ENCODE peak calls at places on chromosomes 2 and 18, in four cellular contexts. One of them, this sample, is unnamed.

GRCh38 chr2:57842531-57842930 is 204.1 kb upstream of the VRK2 start:
- DNase-seq in ACHN: peak
- DNase-seq in ELR: peak
- DNase-seq in stimulated activated CD4-positive, alpha-beta T cell treated with anti-CD3 and anti-CD28 coated beads, Interleukin-4, amount 100 ng/mL, for 1 hour: no peak
- DNase-seq in this sample: no peak

GRCh38 chr2:236264256-236264655 is at the start of gene ASB18:
- DNase-seq in ACHN: no peak
- DNase-seq in ELR: no peak
- DNase-seq in stimulated activated CD4-positive, alpha-beta T cell treated with anti-CD3 and anti-CD28 coated beads, Interleukin-4, amount 100 ng/mL, for 1 hour: no peak
- DNase-seq in this sample: no peak

GRCh38 chr2:147351789-147352188 is 493.0 kb upstream of the ACVR2A start:
- DNase-seq in ACHN: no peak
- DNase-seq in ELR: no peak
- DNase-seq in stimulated activated CD4-positive, alpha-beta T cell treated with anti-CD3 and anti-CD28 coated beads, Interleukin-4, amount 100 ng/mL, for 1 hour: no peak
- DNase-seq in this sample: no peak

GRCh38 chr2:118062669-118063068 is 25.6 kb upstream of the INSIG2 start:
- DNase-seq in ACHN: no peak
- DNase-seq in ELR: no peak
- DNase-seq in stimulated activated CD4-positive, alpha-beta T cell treated with anti-CD3 and anti-CD28 coated beads, Interleukin-4, amount 100 ng/mL, for 1 hour: no peak
- DNase-seq in this sample: no peak

GRCh38 chr2:174764281-174765063 is at the start of gene CHRNA1:
- DNase-seq in ACHN: no peak
- DNase-seq in ELR: peak
- DNase-seq in stimulated activated CD4-positive, alpha-beta T cell treated with anti-CD3 and anti-CD28 coated beads, Interleukin-4, amount 100 ng/mL, for 1 hour: no peak
- DNase-seq in this sample: no peak

GRCh38 chr2:119465687-119466086 is 34.0 kb downstream of the TMEM37 start:
- DNase-seq in ACHN: no peak
- DNase-seq in ELR: no peak
- DNase-seq in stimulated activated CD4-positive, alpha-beta T cell treated with anti-CD3 and anti-CD28 coated beads, Interleukin-4, amount 100 ng/mL, for 1 hour: no peak
- DNase-seq in this sample: no peak

GRCh38 chr18:63099848-63100625 is 219.5 kb downstream of the BCL2 start:
- DNase-seq in ACHN: peak
- DNase-seq in ELR: no peak
- DNase-seq in stimulated activated CD4-positive, alpha-beta T cell treated with anti-CD3 and anti-CD28 coated beads, Interleukin-4, amount 100 ng/mL, for 1 hour: no peak
- DNase-seq in this sample: no peak

GRCh38 chr2:96118698-96119388 is 2.5 kb upstream of the ADRA2B start:
- DNase-seq in ACHN: no peak
- DNase-seq in ELR: no peak
- DNase-seq in stimulated activated CD4-positive, alpha-beta T cell treated with anti-CD3 and anti-CD28 coated beads, Interleukin-4, amount 100 ng/mL, for 1 hour: no peak
- DNase-seq in this sample: no peak

GRCh38 chr2:1207962-1208510 is 205.2 kb upstream of the TPO start:
- DNase-seq in ACHN: no peak
- DNase-seq in ELR: no peak
- DNase-seq in stimulated activated CD4-positive, alpha-beta T cell treated with anti-CD3 and anti-CD28 coated beads, Interleukin-4, amount 100 ng/mL, for 1 hour: no peak
- DNase-seq in this sample: no peak

GRCh38 chr2:234025475-234025874 is 25.0 kb upstream of the SPP2 start:
- DNase-seq in ACHN: no peak
- DNase-seq in ELR: peak
- DNase-seq in stimulated activated CD4-positive, alpha-beta T cell treated with anti-CD3 and anti-CD28 coated beads, Interleukin-4, amount 100 ng/mL, for 1 hour: no peak
- DNase-seq in this sample: no peak

This sample was measured in T1000.